ENCODE peak calls at places on chromosomes 5 and 9, in nine cellular contexts. O is SK-MEL-5; D is GM23248; E is RWPE1; X is NCI-H345; N is hippocampal formation; G is naive thymus-derived CD8-positive, alpha-beta T cell; T is AG10803; U is uterus. B is an unnamed sample.

GRCh38 chr9:34654317-34655083 is 2.5 kb downstream of the IL11RA start:
- DNase-seq in O (no peak), D (peak; percentile 79), E (no peak), X (no peak), N (peak; percentile 70), G (no peak), T (peak; percentile 91), U (peak; percentile 87), B (peak; percentile 59)

GRCh38 chr5:177086918-177087706 is 397 bp downstream of the FGFR4 start:
- DNase-seq in O (peak; percentile 52), D (peak; percentile 32), E (peak; percentile 58), X (peak; percentile 83), N (no peak), G (peak; percentile 75), T (no peak), U (no peak), B (peak; percentile 11)

GRCh38 chr5:78799254-78800017 is 150.9 kb upstream of the LHFPL2 start:
- DNase-seq in O (no peak), D (peak; percentile 85), E (no peak), X (no peak), N (no peak), G (no peak), T (peak; percentile 72), U (no peak), B (no peak)

GRCh38 chr9:38082456-38083287 is 13.6 kb upstream of the SHB start:
- DNase-seq in O (no peak), D (peak; percentile 39), E (no peak), X (no peak), N (no peak), G (no peak), T (peak; percentile 62), U (no peak), B (no peak)

GRCh38 chr9:14438232-14438966 is 124.5 kb upstream of the NFIB start:
- DNase-seq in O (no peak), D (no peak), E (no peak), X (peak; percentile 40), N (no peak), G (no peak), T (no peak), U (no peak), B (no peak)

GRCh38 chr9:87128844-87129493 is 181.7 kb upstream of the GAS1 start:
- DNase-seq in O (peak; percentile 30), D (no peak), E (no peak), X (no peak), N (no peak), G (no peak), T (no peak), U (no peak), B (no peak)

GRCh38 chr5:109485030-109485429 is 75.3 kb upstream of the PJA2 start:
- DNase-seq in O (no peak), D (peak; percentile 11), E (no peak), X (peak; percentile 93), N (peak; percentile 37), G (no peak), T (no peak), U (peak; percentile 34), B (peak; percentile 70)

GRCh38 chr5:33611882-33612281 is 171.1 kb downstream of the TARS1 start:
- DNase-seq in O (no peak), D (peak; percentile 86), E (no peak), X (no peak), N (no peak), G (no peak), T (peak; percentile 58), U (no peak), B (no peak)

GRCh38 chr9:136858844-136859757 is 7.0 kb downstream of the MAMDC4 start:
- DNase-seq in O (no peak), D (peak; percentile 81), E (peak; percentile 53), X (no peak), N (no peak), G (peak; percentile 60), T (peak; percentile 57), U (no peak), B (peak; percentile 63)

GRCh38 chr5:60687927-60688720 is 11.8 kb downstream of the DEPDC1B start:
- DNase-seq in O (peak; percentile 85), D (peak; percentile 60), E (peak; percentile 45), X (peak; percentile 25), N (no peak), G (no peak), T (peak; percentile 40), U (no peak), B (no peak)

GRCh38 chr9:137491735-137492432 is 32.8 kb upstream of the NSMF start:
- DNase-seq in O (no peak), D (no peak), E (no peak), X (no peak), N (no peak), G (no peak), T (no peak), U (no peak), B (no peak)

GRCh38 chr9:99345936-99346335 is 123.9 kb downstream of the SEC61B start:
- DNase-seq in O (peak; percentile 53), D (peak; percentile 59), E (peak; percentile 42), X (no peak), N (no peak), G (no peak), T (no peak), U (no peak), B (no peak)

GRCh38 chr5:78549043-78549442 is 99.5 kb downstream of the LHFPL2 start:
- DNase-seq in O (peak; percentile 58), D (no peak), E (no peak), X (no peak), N (peak; percentile 57), G (no peak), T (no peak), U (no peak), B (peak; percentile 73)

GRCh38 chr9:78986446-78986845 is 585.3 kb upstream of the TLE4 start:
- DNase-seq in O (no peak), D (no peak), E (no peak), X (no peak), N (no peak), G (no peak), T (peak; percentile 21), U (no peak), B (no peak)

GRCh38 chr9:37030591-37030939 is 3.5 kb downstream of the PAX5 start:
- DNase-seq in O (no peak), D (no peak), E (no peak), X (no peak), N (no peak), G (no peak), T (no peak), U (no peak), B (no peak)

GRCh38 chr5:2582507-2582906 is 169.0 kb downstream of the IRX2 start:
- DNase-seq in O (no peak), D (no peak), E (no peak), X (no peak), N (no peak), G (no peak), T (no peak), U (no peak), B (no peak)

GRCh38 chr5:77590347-77590746 is 48.2 kb downstream of the OTP start:
- DNase-seq in O (peak; percentile 93), D (no peak), E (no peak), X (no peak), N (no peak), G (no peak), T (no peak), U (no peak), B (no peak)

GRCh38 chr9:129907196-129907595 is 71.9 kb downstream of the USP20 start:
- DNase-seq in O (no peak), D (no peak), E (no peak), X (no peak), N (no peak), G (no peak), T (no peak), U (no peak), B (no peak)

GRCh38 chr5:57855831-57856230 is 373.2 kb upstream of the ACTBL2 start:
- DNase-seq in O (no peak), D (no peak), E (no peak), X (no peak), N (no peak), G (no peak), T (no peak), U (no peak), B (no peak)

GRCh38 chr5:13346401-13346800 is 598.1 kb downstream of the DNAH5 start:
- DNase-seq in O (no peak), D (no peak), E (no peak), X (no peak), N (no peak), G (no peak), T (no peak), U (no peak), B (no peak)

GRCh38 chr5:135047347-135047695 is 13.3 kb upstream of the PITX1 start:
- DNase-seq in O (no peak), D (no peak), E (no peak), X (no peak), N (no peak), G (no peak), T (no peak), U (no peak), B (no peak)

GRCh38 chr5:115589043-115589442 is 13.2 kb downstream of the TICAM2 start:
- DNase-seq in O (no peak), D (no peak), E (no peak), X (no peak), N (no peak), G (no peak), T (no peak), U (no peak), B (no peak)

GRCh38 chr9:18492612-18493011 is 18.7 kb downstream of the ADAMTSL1 start:
- DNase-seq in O (no peak), D (peak; percentile 71), E (no peak), X (no peak), N (no peak), G (no peak), T (peak; percentile 76), U (no peak), B (no peak)

GRCh38 chr5:92836861-92837755 is 743.9 kb downstream of the NR2F1-AS1 start:
- DNase-seq in O (no peak), D (peak; percentile 70), E (no peak), X (no peak), N (no peak), G (no peak), T (peak; percentile 40), U (no peak), B (no peak)

GRCh38 chr5:73126381-73126780 is 6.0 kb downstream of the TMEM171 start:
- DNase-seq in O (no peak), D (no peak), E (no peak), X (no peak), N (peak; percentile 81), G (no peak), T (peak; percentile 39), U (no peak), B (peak; percentile 70)

GRCh38 chr5:132466453-132467291 is 23.9 kb downstream of the IRF1 start:
- DNase-seq in O (no peak), D (no peak), E (peak; percentile 44), X (no peak), N (no peak), G (peak; percentile 79), T (peak; percentile 76), U (no peak), B (peak; percentile 46)

GRCh38 chr5:73968729-73969128 is 342.7 kb downstream of the ARHGEF28 start:
- DNase-seq in O (peak; percentile 15), D (peak; percentile 55), E (no peak), X (no peak), N (no peak), G (no peak), T (peak; percentile 55), U (no peak), B (peak; percentile 61)

GRCh38 chr9:18761742-18762141 is 271.3 kb downstream of the SAXO1 start:
- DNase-seq in O (no peak), D (no peak), E (no peak), X (peak; percentile 43), N (no peak), G (no peak), T (no peak), U (no peak), B (no peak)

GRCh38 chr5:33439905-33440481 is 772 bp upstream of the TARS1 start:
- DNase-seq in O (no peak), D (peak; percentile 53), E (no peak), X (peak; percentile 44), N (peak; percentile 84), G (no peak), T (peak; percentile 10), U (no peak), B (no peak)